ENCODE peak calls at places on chromosome 2, in seven cellular contexts. D is IMR-90; A is thoracic aorta; X is CD4-positive, alpha-beta memory T cell; M is GM23338; C is lung; Y is fibroblast of lung. N is an unnamed sample.
A peak's percentile ranks its signal among the peaks of the same experiment; 100 is the strongest.

GRCh38 chr2:195318440-195319111 is 338.4 kb upstream of the SLC39A10 start:
- DNase-seq in D (peak; percentile 37), A (no peak), X (peak; percentile 48), M (peak; percentile 67), C (no peak), Y (peak; percentile 47), N (peak; percentile 49)

GRCh38 chr2:226660524-226660923 is 139.1 kb downstream of the IRS1 start:
- DNase-seq in D (peak; percentile 85), A (peak; percentile 50), X (no peak), M (no peak), C (peak; percentile 43), Y (peak; percentile 82), N (no peak)

GRCh38 chr2:83851066-83851465 is 608.0 kb downstream of the SUCLG1 start:
- DNase-seq in D (no peak), A (no peak), X (no peak), M (no peak), C (no peak), Y (no peak), N (no peak)

GRCh38 chr2:105127288-105127915 is 89.5 kb downstream of the MRPS9 start:
- DNase-seq in D (no peak), A (no peak), X (no peak), M (no peak), C (no peak), Y (no peak), N (no peak)

GRCh38 chr2:15673919-15674636 is 82.4 kb downstream of the DDX1 start:
- DNase-seq in D (peak; percentile 8), A (no peak), X (no peak), M (no peak), C (peak; percentile 38), Y (peak; percentile 7), N (peak; percentile 71)

GRCh38 chr2:25165992-25166618 is 2.3 kb downstream of the POMC start:
- DNase-seq in D (no peak), A (no peak), X (peak; percentile 29), M (peak; percentile 75), C (no peak), Y (peak; percentile 6), N (peak; percentile 56)

GRCh38 chr2:105545731-105546622 is 147.1 kb upstream of the FHL2 start:
- DNase-seq in D (peak; percentile 62), A (no peak), X (peak; percentile 54), M (peak; percentile 80), C (peak; percentile 56), Y (peak; percentile 44), N (peak; percentile 69)

GRCh38 chr2:118169359-118170005 is 81.2 kb downstream of the INSIG2 start:
- DNase-seq in D (no peak), A (no peak), X (no peak), M (peak; percentile 26), C (no peak), Y (no peak), N (no peak)

GRCh38 chr2:153391131-153391530 is 87.4 kb downstream of the RPRM start:
- DNase-seq in D (no peak), A (no peak), X (no peak), M (no peak), C (no peak), Y (peak; percentile 41), N (no peak)

GRCh38 chr2:155972916-155973315 is 359.6 kb downstream of the NR4A2 start:
- DNase-seq in D (no peak), A (no peak), X (no peak), M (peak; percentile 8), C (no peak), Y (no peak), N (no peak)

GRCh38 chr2:201639205-201639604 is 4.1 kb downstream of the TMEM237 start:
- DNase-seq in D (peak; percentile 6), A (no peak), X (no peak), M (no peak), C (no peak), Y (no peak), N (no peak)

GRCh38 chr2:98936133-98936916 is at the start of gene CRACDL:
- DNase-seq in D (no peak), A (no peak), X (peak; percentile 11), M (peak; percentile 69), C (no peak), Y (peak; percentile 44), N (peak; percentile 10)

GRCh38 chr2:71129114-71129890 is 727 bp downstream of the MCEE start:
- DNase-seq in D (peak; percentile 5), A (no peak), X (no peak), M (no peak), C (no peak), Y (peak; percentile 48), N (peak; percentile 74)

GRCh38 chr2:74867841-74868658 is 34.1 kb downstream of the HK2 start:
- DNase-seq in D (peak; percentile 88), A (no peak), X (no peak), M (no peak), C (no peak), Y (peak; percentile 78), N (no peak)

GRCh38 chr2:98518106-98518505 is 73.4 kb downstream of the INPP4A start:
- DNase-seq in D (no peak), A (no peak), X (peak; percentile 64), M (peak; percentile 37), C (no peak), Y (no peak), N (peak; percentile 33)

GRCh38 chr2:13558368-13558767 is 841.6 kb downstream of the TRIB2 start:
- DNase-seq in D (peak; percentile 56), A (no peak), X (no peak), M (no peak), C (no peak), Y (peak; percentile 93), N (peak; percentile 6)

GRCh38 chr2:144516981-144517824 is 2.7 kb downstream of the ZEB2 start:
- DNase-seq in D (peak; percentile 98), A (no peak), X (peak; percentile 59), M (peak; percentile 66), C (no peak), Y (peak; percentile 97), N (peak; percentile 17)

GRCh38 chr2:144515425-144515693 is 4.6 kb downstream of the ZEB2 start:
- DNase-seq in D (peak; percentile 59), A (no peak), X (no peak), M (no peak), C (no peak), Y (no peak), N (no peak)

GRCh38 chr2:144517825-144518699 is 1.9 kb downstream of the ZEB2 start:
- DNase-seq in D (no peak), A (no peak), X (no peak), M (peak; percentile 53), C (no peak), Y (peak; percentile 48), N (no peak)

GRCh38 chr2:144515694-144516416 is 4.1 kb downstream of the ZEB2 start:
- DNase-seq in D (no peak), A (no peak), X (peak; percentile 47), M (peak; percentile 75), C (no peak), Y (peak; percentile 73), N (no peak)

DNA sequence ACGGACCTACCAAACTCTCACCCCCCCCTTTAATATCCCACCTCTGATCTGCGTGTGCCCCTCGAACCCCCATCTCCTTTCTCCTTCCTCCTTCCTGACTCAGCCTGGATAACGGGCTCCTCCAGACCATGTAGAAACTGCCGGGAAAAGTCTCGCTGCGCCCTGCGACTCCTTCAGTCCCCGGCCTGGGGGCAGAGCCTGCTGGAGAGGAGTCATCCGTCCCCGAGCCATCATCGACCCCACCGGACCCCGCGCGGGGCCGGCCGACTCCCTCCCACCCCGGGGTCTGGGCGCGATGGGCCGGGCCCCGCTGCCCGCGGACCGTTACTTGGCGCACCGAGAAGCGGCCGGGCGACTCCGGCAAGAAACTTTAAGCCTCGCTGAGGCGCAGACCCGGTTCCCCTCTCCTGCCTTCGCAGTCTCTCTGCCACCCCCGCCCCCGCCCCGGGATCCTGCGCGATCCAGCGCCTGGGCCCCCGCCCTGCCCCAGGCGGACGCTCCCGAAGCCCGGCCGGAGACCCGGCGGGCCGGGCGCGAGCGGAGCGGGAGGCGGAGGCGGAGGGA is 3.4 kb downstream of the ZEB2 start:
- DNase-seq in D (no peak), A (no peak), X (no peak), M (peak; percentile 56), C (no peak), Y (peak; percentile 51), N (no peak)
- H3K27me3 ChIP-seq in D (no peaks in the 10 kb centered on the region), A (no peaks in the 10 kb centered on the region), X (peaks cover 25% of the 10 kb centered on the region), M (peaks cover 99% of the 10 kb centered on the region), C (no peaks in the 10 kb centered on the region), Y (no peaks in the 10 kb centered on the region), N (peaks cover 4% of the 10 kb centered on the region)

DNA sequence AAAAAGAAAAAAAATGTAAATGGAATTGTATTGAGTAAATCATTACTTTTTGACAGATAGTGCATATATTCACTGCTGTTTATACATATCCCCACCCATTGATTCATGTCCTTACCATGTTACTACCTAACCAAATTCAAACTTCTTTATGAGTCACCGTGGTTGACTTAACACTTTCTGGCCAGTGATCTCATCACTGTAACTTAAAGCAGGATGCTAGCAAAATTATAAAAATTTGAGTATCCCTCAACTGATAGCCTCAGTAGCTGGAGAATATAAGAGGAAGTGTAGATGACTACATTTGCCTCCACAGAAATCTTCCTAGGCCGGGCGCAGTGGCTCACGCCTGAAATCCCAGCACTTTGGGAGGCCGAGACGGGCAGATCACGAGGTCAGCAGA is 13.4 kb downstream of the CNOT9 start:
- DNase-seq in D (peak; percentile 90), A (no peak), X (no peak), M (no peak), C (no peak), Y (peak; percentile 88), N (no peak)
- H3K27ac ChIP-seq in D (no peak overlapping the region), A (no peak overlapping the region), X (no peak overlapping the region), M (no peak overlapping the region), C (no peak overlapping the region), Y (peak overlapping the region; percentile 51), N (no peak overlapping the region)

GRCh38 chr2:218257390-218257981 is 3.3 kb upstream of the GPBAR1 start:
- DNase-seq in D (no peak), A (no peak), X (peak; percentile 73), M (peak; percentile 91), C (peak; percentile 50), Y (no peak), N (peak; percentile 30)

GRCh38 chr2:218259099-218259921 is 1.5 kb upstream of the GPBAR1 start:
- DNase-seq in D (peak; percentile 85), A (no peak), X (no peak), M (peak; percentile 24), C (peak; percentile 74), Y (peak; percentile 80), N (no peak)

GRCh38 chr2:218260742-218261423 is at the start of gene GPBAR1:
- DNase-seq in D (no peak), A (no peak), X (no peak), M (peak; percentile 71), C (no peak), Y (no peak), N (peak; percentile 32)

GRCh38 chr2:218261424-218262273 is 834 bp downstream of the GPBAR1 start:
- DNase-seq in D (no peak), A (no peak), X (no peak), M (peak; percentile 34), C (no peak), Y (no peak), N (no peak)

GRCh38 chr2:218260166-218260565 is 649 bp upstream of the GPBAR1 start:
- DNase-seq in D (no peak), A (no peak), X (no peak), M (no peak), C (no peak), Y (no peak), N (no peak)
- H3K4me3 ChIP-seq in D (no peak overlapping the region), A (no peak overlapping the region), X (no peak overlapping the region), M (peak overlapping the region; percentile 14), C (no peak overlapping the region), Y (no peak overlapping the region), N (no peak overlapping the region)

DNA sequence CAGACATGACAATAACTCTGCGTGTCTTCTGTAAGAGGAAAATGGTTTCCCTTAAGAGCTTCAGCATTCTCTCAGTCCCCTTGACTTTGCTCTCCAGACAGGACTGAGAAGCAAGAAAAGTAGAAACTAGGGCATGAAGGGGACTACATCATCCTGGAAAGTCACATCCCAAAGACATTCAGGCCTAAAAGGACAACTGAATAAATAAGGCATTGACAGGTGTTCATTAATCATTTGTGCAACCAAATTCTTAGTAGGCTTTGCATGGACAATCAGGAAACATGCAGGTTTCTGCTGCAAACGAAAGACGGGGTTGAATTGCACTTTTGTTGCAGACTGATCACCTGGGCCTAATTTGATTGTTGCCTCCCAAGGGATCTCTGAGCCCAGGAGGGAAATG is 1.2 kb upstream of the SGPP2 start:
- DNase-seq in D (no peak), A (no peak), X (no peak), M (no peak), C (no peak), Y (no peak), N (no peak)
- H3K27me3 ChIP-seq in D (peaks cover 29% of the 10 kb centered on the region), A (no peaks in the 10 kb centered on the region), X (no peaks in the 10 kb centered on the region), M (peaks cover 84% of the 10 kb centered on the region), C (no peaks in the 10 kb centered on the region), Y (peaks cover 12% of the 10 kb centered on the region), N (no peaks in the 10 kb centered on the region)